ENCODE peak calls at places on chromosomes 11 and 22, in five cellular contexts. R is RPMI7951, W is PC-9, G is AG20443, N is NCI-H82. O is an unnamed sample.
A peak's percentile ranks its signal among the peaks of the same experiment; 100 is the strongest.

GRCh38 chr22:30547188-30547587 is 647 bp upstream of the SEC14L6 start:
- DNase-seq in R (no peak), W (no peak), G (no peak), N (no peak), O (no peak)

GRCh38 chr11:66188580-66188979 is 79.9 kb upstream of the RAB1B start:
- DNase-seq in R (peak; percentile 68), W (no peak), G (peak; percentile 63), N (no peak), O (no peak)

GRCh38 chr11:35006389-35007128 is 90.1 kb downstream of the PDHX start:
- DNase-seq in R (peak; percentile 83), W (no peak), G (no peak), N (no peak), O (no peak)

GRCh38 chr11:125123947-125124633 is 12.7 kb upstream of the TMEM218 start:
- DNase-seq in R (peak; percentile 71), W (peak; percentile 72), G (peak; percentile 67), N (peak; percentile 47), O (no peak)

GRCh38 chr11:47412152-47412746 is 3.9 kb downstream of the SLC39A13 start:
- DNase-seq in R (peak; percentile 33), W (no peak), G (peak; percentile 62), N (peak; percentile 60), O (peak; percentile 72)

GRCh38 chr11:17389957-17390649 is 1.6 kb upstream of the KCNJ11 start:
- DNase-seq in R (no peak), W (no peak), G (no peak), N (peak; percentile 57), O (no peak)

GRCh38 chr11:109000531-109000930 is 335.7 kb downstream of the DDX10 start:
- DNase-seq in R (no peak), W (peak; percentile 54), G (no peak), N (no peak), O (no peak)

GRCh38 chr11:114135737-114136151 is 76.2 kb downstream of the ZBTB16 start:
- DNase-seq in R (peak; percentile 89), W (no peak), G (peak; percentile 39), N (no peak), O (no peak)

GRCh38 chr22:32352681-32353080 is 5.0 kb upstream of the RFPL3 start:
- DNase-seq in R (no peak), W (no peak), G (no peak), N (no peak), O (no peak)

GRCh38 chr11:68816251-68816776 is 25.4 kb downstream of the CPT1A start:
- DNase-seq in R (no peak), W (no peak), G (no peak), N (no peak), O (no peak)

GRCh38 chr11:121482231-121483129 is 29.7 kb upstream of the SORL1-AS1 start:
- DNase-seq in R (no peak), W (no peak), G (no peak), N (no peak), O (no peak)

GRCh38 chr11:94838027-94838610 is 70.0 kb downstream of the AMOTL1 start:
- DNase-seq in R (no peak), W (no peak), G (no peak), N (no peak), O (no peak)

GRCh38 chr11:75323609-75324008 is 27.9 kb downstream of the ARRB1 start:
- DNase-seq in R (no peak), W (no peak), G (no peak), N (no peak), O (peak; percentile 69)

O was measured in Calu3.